ENCODE peak calls at places on chromosomes 5 and 9, in four cellular contexts. A is IMR-90, E is K562, Z is keratinocyte. I is an unnamed sample.

GRCh38 chr5:59042683-59043082 is 459.8 kb downstream of the RAB3C start:
- DNase-seq in A (no peak), E (no peak), Z (no peak), I (no peak)

GRCh38 chr5:179610109-179610902 is 13.2 kb downstream of the HNRNPH1 start:
- DNase-seq in A (no peak), E (peak; percentile 48), Z (no peak), I (no peak)

GRCh38 chr5:179235416-179236400 is 109.6 kb downstream of the ADAMTS2 start:
- DNase-seq in A (no peak), E (no peak), Z (no peak), I (no peak)

GRCh38 chr9:122444366-122444765 is 33.4 kb downstream of the OR1J1 start:
- DNase-seq in A (peak; percentile 84), E (no peak), Z (no peak), I (no peak)

GRCh38 chr9:21513431-21513830 is 31.3 kb upstream of the IFNE start:
- DNase-seq in A (peak; percentile 46), E (no peak), Z (no peak), I (no peak)

GRCh38 chr5:173758675-173759074 is 129.5 kb upstream of the CPEB4 start:
- DNase-seq in A (no peak), E (no peak), Z (no peak), I (no peak)

GRCh38 chr9:22124263-22125011 is 115.3 kb upstream of the CDKN2B start:
- DNase-seq in A (peak; percentile 61), E (no peak), Z (no peak), I (peak; percentile 64)

GRCh38 chr9:38134578-38134977 is 65.6 kb upstream of the SHB start:
- DNase-seq in A (no peak), E (no peak), Z (no peak), I (no peak)

GRCh38 chr9:113775714-113776113 is 100.4 kb upstream of the ZNF618 start:
- DNase-seq in A (no peak), E (no peak), Z (no peak), I (peak; percentile 16)
- H3K9me1 ChIP-seq in A (no peaks in the 10 kb centered on the region), E (no peaks in the 10 kb centered on the region), Z (no peaks in the 10 kb centered on the region), I (no peaks in the 10 kb centered on the region)

DNA sequence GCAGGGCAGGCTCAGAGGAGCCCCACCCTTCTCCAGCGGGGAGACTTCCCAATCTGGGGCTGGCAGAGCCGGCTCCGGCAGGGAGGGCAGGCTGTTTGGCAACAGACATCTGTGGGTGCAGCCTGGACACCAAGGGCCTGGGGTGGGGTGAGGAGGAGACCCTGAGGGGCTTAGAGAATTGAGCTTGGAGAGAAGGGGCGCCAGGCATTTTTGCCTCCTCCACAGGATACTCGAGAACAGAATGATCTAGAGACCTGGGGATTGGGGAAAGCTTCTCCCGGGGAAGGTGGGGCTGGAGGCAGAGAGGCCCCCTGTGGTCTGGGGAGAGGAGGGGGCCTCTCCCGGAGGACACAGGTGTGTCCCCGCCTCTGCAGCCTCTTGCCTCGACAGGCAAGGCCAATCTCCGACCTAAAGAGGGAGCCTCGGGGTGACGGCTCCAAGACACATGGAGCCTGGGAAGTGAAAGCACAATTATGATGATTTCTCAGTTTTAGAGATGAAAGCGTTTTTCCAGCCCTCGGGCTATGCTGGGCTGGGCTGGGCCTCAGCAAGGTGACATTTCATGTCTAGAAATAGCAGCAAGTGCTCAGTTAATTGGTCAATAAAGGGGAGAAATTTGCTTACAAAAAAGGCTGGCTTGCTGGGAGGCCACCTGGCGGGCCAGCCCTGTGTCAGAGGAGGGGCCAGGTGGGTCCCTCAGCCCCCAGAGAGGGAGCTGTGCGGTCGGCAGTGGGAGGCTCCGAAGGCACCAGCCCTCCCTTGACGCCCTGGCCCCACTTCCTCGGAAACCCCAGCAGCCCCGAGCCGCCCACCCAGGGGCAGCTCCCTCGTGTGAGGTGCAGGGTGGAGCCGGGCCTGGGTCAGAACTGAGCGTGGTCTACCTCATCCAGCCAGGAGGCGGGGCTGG is 8.2 kb downstream of the LHX3 start:
- DNase-seq in A (no peak), E (no peak), Z (no peak), I (no peak)
- H3K9me1 ChIP-seq in A (no peaks in the 10 kb centered on the region), E (no peaks in the 10 kb centered on the region), Z (no peaks in the 10 kb centered on the region), I (no peaks in the 10 kb centered on the region)

DNA sequence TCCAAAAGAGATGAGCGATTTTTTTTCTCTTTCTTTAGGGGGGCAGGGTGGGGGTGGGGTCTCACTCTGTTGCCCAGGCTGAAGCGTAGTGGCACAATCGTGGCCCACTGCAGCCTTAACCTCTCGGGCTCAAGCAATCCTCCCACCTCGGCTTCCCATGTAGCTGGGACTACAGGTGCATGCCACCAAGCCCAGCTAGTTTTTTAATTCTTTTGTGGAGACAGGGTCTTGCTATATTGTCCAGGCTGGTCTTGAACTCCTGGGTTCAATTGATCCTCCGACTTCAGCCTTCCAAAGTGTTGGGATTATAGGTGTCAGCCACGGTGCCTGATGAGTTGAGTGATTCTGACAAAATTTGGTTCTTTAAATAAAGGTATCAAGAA is 127.0 kb downstream of the ARRDC3 start:
- DNase-seq in A (no peak), E (no peak), Z (no peak), I (no peak)
- H3K9me1 ChIP-seq in A (no peaks in the 10 kb centered on the region), E (no peaks in the 10 kb centered on the region), Z (no peaks in the 10 kb centered on the region), I (no peaks in the 10 kb centered on the region)

DNA sequence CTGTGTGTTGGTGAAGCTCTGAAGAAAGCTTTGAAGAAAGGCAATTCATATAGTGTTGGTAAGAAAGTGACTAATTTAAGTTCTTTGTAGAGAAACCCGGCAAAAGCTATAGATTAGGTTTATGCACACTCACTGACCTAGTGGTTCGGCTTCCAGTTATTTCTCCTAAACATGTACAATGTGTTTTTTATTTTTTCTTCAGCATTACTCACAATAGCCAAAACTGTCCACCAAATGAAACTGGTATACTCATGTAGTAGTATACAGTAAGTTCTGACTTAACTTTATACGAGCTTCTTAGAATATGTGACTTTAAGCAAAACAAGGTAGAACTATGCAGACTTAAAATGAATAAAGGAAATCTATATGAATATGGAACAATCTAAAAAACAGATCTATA is 44.8 kb downstream of the PJA2 start:
- DNase-seq in A (no peak), E (no peak), Z (no peak), I (no peak)
- H3K9me1 ChIP-seq in A (no peaks in the 10 kb centered on the region), E (no peaks in the 10 kb centered on the region), Z (no peaks in the 10 kb centered on the region), I (no peaks in the 10 kb centered on the region)

DNA sequence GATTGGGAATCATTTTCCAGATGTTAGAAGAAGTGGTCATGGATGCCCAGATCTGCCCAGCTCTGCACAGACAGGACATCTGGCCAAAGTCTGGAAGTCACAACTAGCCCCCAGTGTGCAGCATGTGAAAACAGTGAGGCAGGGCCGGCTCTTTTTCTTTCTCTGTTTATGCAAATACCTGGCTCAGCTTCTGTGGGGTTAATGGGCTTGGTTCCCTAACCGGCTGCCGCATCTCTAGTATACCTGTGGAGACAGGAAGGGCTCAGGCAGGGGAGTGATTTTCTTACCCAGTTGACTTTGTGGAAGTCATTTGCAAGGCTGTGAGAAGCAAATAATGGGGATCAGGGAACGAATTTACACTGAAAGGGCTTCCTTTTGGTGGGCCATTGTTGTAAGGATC is 254.8 kb upstream of the PANK3 start:
- DNase-seq in A (no peak), E (no peak), Z (no peak), I (no peak)
- H3K9me1 ChIP-seq in A (no peaks in the 10 kb centered on the region), E (no peaks in the 10 kb centered on the region), Z (no peaks in the 10 kb centered on the region), I (no peaks in the 10 kb centered on the region)

GRCh38 chr5:95823738-95824609 is 1.4 kb upstream of the GLRX start:
- DNase-seq in A (peak; percentile 97), E (peak; percentile 64), Z (no peak), I (peak; percentile 79)

GRCh38 chr5:95822038-95822407 is 503 bp downstream of the GLRX start:
- DNase-seq in A (peak; percentile 25), E (peak; percentile 80), Z (no peak), I (peak; percentile 71)

GRCh38 chr5:95823241-95823737 is 763 bp upstream of the GLRX start:
- DNase-seq in A (no peak), E (peak; percentile 10), Z (no peak), I (no peak)

GRCh38 chr5:95822408-95823240 is at the start of gene GLRX:
- DNase-seq in A (peak; percentile 89), E (peak; percentile 70), Z (peak; percentile 68), I (peak; percentile 82)

DNA sequence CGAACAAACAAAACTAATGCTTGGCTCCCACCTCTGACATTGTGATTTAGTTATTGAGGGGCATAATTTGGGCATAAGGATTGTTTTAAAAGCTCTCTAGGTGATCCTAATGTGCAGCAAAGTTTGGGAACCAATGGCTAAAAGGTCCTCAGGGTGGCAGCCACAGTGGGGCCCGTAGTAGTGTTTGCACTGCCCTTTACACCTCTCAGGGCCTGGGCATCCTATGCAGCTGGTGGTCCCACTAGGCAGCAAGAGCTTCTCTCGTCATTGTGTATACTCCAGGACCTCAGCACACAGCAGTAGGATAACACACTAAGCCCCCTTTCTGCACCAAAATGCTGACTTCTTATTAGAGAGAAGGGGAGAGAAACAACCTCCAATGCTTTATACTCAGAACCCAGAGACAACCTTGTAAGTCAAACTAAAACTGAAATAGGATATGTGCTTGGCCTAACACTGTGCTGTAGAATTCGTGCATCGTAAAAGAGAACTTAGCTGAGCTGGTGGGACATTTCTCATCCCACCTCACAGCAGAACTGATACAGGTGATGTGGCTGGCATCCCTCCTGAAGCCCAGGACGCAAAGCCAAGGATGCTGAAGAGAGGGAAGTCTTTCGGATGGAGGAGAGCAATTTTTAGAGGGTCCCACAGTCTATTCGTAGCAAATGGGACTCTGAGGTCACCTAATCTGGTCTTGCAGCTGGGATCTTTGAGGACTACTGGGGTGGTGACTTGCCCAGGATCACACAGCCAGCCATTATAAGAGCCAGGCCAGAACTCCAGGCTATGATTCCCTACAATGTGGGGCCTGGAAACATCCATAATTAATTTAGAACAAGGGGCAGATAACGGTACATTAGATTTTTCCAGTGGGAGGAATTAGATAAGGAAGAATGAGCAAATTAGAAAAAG is 1.2 kb downstream of the GLRX start:
- DNase-seq in A (no peak), E (no peak), Z (no peak), I (no peak)
- H3K9me1 ChIP-seq in A (peaks cover 27% of the 10 kb centered on the region), E (no peaks in the 10 kb centered on the region), Z (no peaks in the 10 kb centered on the region), I (no peaks in the 10 kb centered on the region)

DNA sequence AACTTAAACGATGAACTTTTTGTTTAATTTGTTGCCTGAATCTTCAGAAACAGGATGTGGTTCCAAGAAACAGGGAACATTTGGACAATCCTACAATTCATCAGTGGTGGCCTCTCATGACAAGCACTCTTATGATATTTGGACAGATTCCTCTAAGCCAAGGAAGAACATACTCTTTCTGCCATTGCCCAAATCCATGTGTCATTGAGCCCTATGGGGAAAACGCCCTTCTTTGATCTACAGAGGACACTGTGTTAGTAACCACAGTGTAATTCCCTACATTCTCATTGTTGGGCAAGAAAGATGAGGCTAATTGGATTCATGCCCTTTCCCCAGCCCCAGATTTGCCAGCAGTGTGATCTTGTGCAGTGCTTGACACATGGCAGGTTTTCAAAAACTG is 167.7 kb upstream of the PTCH1 start:
- DNase-seq in A (no peak), E (no peak), Z (no peak), I (no peak)
- H3K9me1 ChIP-seq in A (no peaks in the 10 kb centered on the region), E (no peaks in the 10 kb centered on the region), Z (no peaks in the 10 kb centered on the region), I (no peaks in the 10 kb centered on the region)